ENCODE peak calls at places on chromosomes 6 and 20, in ten cellular contexts. C is H1, X is A549, A is GM12878, Y is upper lobe of left lung, M is HepG2, D is sigmoid colon, R is K562, S is stomach, T is esophagus muscularis mucosa. J is an unnamed sample.

GRCh38 chr20:47568837-47569410 is 67.2 kb downstream of the NCOA3 start:
- DNase-seq in C (no peak), X (no peak), A (no peak), Y (no peak), M (no peak), D (no peak), R (no peak), S (no peak), T (no peak), J (no peak)

GRCh38 chr20:3901028-3901746 is 12.0 kb downstream of the PANK2 start:
- DNase-seq in C (no peak), X (no peak), A (no peak), Y (no peak), M (no peak), D (no peak), R (no peak), S (no peak), T (no peak), J (no peak)

GRCh38 chr6:105601541-105602174 is 198.8 kb upstream of the PREP start:
- DNase-seq in C (no peak), X (peak), A (peak), Y (peak), M (peak), D (peak), R (peak), S (peak), T (no peak), J (no peak)

GRCh38 chr6:52724041-52724405 is 39.3 kb downstream of the GSTA2 start:
- DNase-seq in C (no peak), X (peak), A (no peak), Y (no peak), M (no peak), D (no peak), R (no peak), S (no peak), T (no peak), J (no peak)

GRCh38 chr6:21026576-21027273 is 492.5 kb downstream of the CDKAL1 start:
- DNase-seq in C (no peak), X (no peak), A (no peak), Y (no peak), M (no peak), D (no peak), R (no peak), S (no peak), T (no peak), J (no peak)

GRCh38 chr20:13348301-13349239 is 127.5 kb downstream of the ISM1 start:
- DNase-seq in C (no peak), X (no peak), A (no peak), Y (no peak), M (no peak), D (no peak), R (no peak), S (no peak), T (no peak), J (no peak)

GRCh38 chr20:54510546-54511129 is 35.2 kb downstream of the DOK5 start:
- DNase-seq in C (no peak), X (no peak), A (no peak), Y (no peak), M (no peak), D (no peak), R (no peak), S (no peak), T (no peak), J (no peak)

GRCh38 chr20:39778847-39779641 is 816.9 kb downstream of the DHX35 start:
- DNase-seq in C (no peak), X (no peak), A (no peak), Y (no peak), M (no peak), D (no peak), R (no peak), S (no peak), T (no peak), J (no peak)

GRCh38 chr6:161584051-161584450 is 310.2 kb upstream of the AGPAT4 start:
- DNase-seq in C (no peak), X (no peak), A (no peak), Y (no peak), M (no peak), D (no peak), R (no peak), S (no peak), T (no peak), J (no peak)

GRCh38 chr6:133951881-133952814 is 876 bp upstream of the TBPL1 start:
- DNase-seq in C (no peak), X (peak), A (no peak), Y (peak), M (peak), D (peak), R (peak), S (peak), T (no peak), J (peak)

GRCh38 chr6:11650711-11651110 is 113.2 kb downstream of the TMEM170B start:
- DNase-seq in C (no peak), X (peak), A (no peak), Y (no peak), M (no peak), D (no peak), R (no peak), S (no peak), T (no peak), J (no peak)

GRCh38 chr6:33088258-33088930 is 12.6 kb downstream of the HLA-DPB1 start:
- DNase-seq in C (no peak), X (no peak), A (no peak), Y (no peak), M (no peak), D (no peak), R (no peak), S (no peak), T (peak), J (no peak)
- TF ChIP-seq POLR2A in C (no peak), X (no peak), A (peak), Y (no peak), M (no peak), D (no peak), R (no peak), S (no peak), T (no peak), J (no peak)

GRCh38 chr20:58467572-58468330 is 47.4 kb downstream of the APCDD1L start:
- DNase-seq in C (no peak), X (no peak), A (no peak), Y (no peak), M (no peak), D (peak), R (no peak), S (no peak), T (no peak), J (no peak)

GRCh38 chr20:58464838-58465237 is 50.4 kb downstream of the APCDD1L start:
- DNase-seq in C (no peak), X (no peak), A (no peak), Y (no peak), M (no peak), D (no peak), R (no peak), S (no peak), T (no peak), J (no peak)

GRCh38 chr20:58469500-58470129 is 45.6 kb downstream of the APCDD1L start:
- DNase-seq in C (no peak), X (no peak), A (no peak), Y (no peak), M (no peak), D (no peak), R (no peak), S (no peak), T (no peak), J (no peak)

GRCh38 chr20:58466309-58466708 is 48.9 kb downstream of the APCDD1L start:
- DNase-seq in C (no peak), X (no peak), A (no peak), Y (no peak), M (no peak), D (no peak), R (no peak), S (no peak), T (no peak), J (no peak)

GRCh38 chr20:58466729-58467571 is 48.2 kb downstream of the APCDD1L start:
- DNase-seq in C (no peak), X (no peak), A (no peak), Y (no peak), M (no peak), D (no peak), R (no peak), S (no peak), T (no peak), J (no peak)
- TF ChIP-seq EP300 in C (no peak), X (no peak), A (no peak), Y (no peak), M (no peak), D (no peak), R (no peak), S (no peak), T (no peak), J (no peak)

DNA sequence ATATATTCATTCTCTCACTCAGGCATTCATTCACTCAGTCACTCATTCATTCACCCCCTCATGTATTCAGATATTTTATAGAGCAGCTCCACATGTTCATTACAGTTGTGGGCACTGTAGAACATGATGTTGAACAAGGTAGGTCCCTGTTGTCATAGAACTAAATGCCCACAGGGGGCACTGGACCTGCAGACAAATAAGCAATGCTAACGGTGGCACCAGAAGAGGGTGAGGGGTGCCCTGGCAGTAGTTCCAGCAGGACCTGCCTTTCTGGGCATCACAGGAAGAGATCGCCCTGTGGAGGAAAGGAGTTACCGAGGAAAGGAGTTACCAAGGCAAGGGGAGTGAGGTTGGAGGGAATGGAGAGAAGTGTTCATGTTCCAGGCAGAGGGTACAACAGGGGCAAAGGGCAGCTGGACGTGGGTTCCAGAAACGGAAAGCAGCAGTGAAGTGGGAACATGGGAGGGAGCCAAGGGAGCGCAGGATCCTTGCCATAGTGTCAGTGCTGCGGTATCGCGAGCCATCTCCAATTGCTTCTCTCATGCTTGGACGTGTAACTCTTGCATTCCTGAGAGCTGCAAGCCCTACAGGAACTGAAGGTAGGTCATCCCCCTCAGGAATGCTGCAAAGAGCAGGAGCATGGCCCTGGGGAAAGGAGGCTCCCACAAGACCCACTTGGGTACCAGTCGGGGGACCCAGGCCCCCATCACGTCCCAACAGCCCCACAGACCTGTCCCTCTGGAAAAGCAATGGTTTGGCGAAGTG is 128.2 kb downstream of the EDN3 start:
- DNase-seq in C (no peak), X (peak), A (no peak), Y (no peak), M (peak), D (no peak), R (no peak), S (no peak), T (no peak), J (no peak)
- TF ChIP-seq CTCF in C (peak), X (peak), A (no peak), Y (no peak), M (no peak), D (no peak), R (no peak), S (no peak), T (no peak), J (no peak)

GRCh38 chr20:35318502-35319157 is 26.4 kb upstream of the FAM83C start:
- DNase-seq in C (no peak), X (peak), A (no peak), Y (peak), M (peak), D (no peak), R (no peak), S (peak), T (no peak), J (no peak)
- TF ChIP-seq POLR2A in C (no peak), X (no peak), A (no peak), Y (no peak), M (no peak), D (no peak), R (no peak), S (no peak), T (no peak), J (no peak)

DNA sequence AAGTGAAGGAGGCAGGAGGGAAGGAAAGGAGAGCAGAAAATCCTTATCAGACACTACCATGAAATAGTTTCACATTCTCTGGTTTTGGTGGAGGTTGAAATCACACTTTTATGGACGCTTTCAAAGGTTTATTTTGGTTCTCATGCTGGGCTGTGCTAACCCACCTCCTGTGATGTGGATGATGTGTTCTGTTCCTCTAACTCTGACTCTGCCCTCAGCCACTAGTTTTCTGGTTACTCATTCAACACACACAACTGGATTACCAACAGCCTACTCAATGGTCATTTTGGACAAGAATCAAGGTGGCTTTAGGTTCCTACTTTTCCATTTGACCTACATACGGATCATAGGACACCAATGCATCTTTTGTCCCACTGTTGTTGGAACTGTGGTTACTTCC is 522.1 kb upstream of the BTBD3 start:
- DNase-seq in C (no peak), X (no peak), A (no peak), Y (no peak), M (no peak), D (no peak), R (no peak), S (no peak), T (no peak), J (no peak)
- TF ChIP-seq EP300 in C (no peak), X (no peak), A (no peak), Y (no peak), M (no peak), D (no peak), R (no peak), S (no peak), T (no peak), J (no peak)